ENCODE peak calls at places on chromosomes 4 and X, in nine cellular contexts. W, Z, C, Q, L, P, U, X and F are unnamed samples.
A peak's percentile ranks its signal among the peaks of the same experiment; 100 is the strongest.

GRCh38 chr4:37453004-37453360 is 208.4 kb downstream of the NWD2 start:
- DNase-seq in W (peak; percentile 24), Z (no peak), C (peak; percentile 92), Q (peak; percentile 63), L (no peak), P (peak; percentile 54), U (no peak), X (peak; percentile 92), F (no peak)

GRCh38 chr4:26223160-26223559 is 97.7 kb upstream of the RBPJ start:
- DNase-seq in W (no peak), Z (no peak), C (no peak), Q (peak; percentile 59), L (no peak), P (peak; percentile 72), U (no peak), X (peak; percentile 83), F (no peak)

GRCh38 chr4:168632246-168632832 is 135.5 kb downstream of the PALLD start:
- DNase-seq in W (no peak), Z (no peak), C (no peak), Q (peak; percentile 54), L (no peak), P (no peak), U (no peak), X (peak; percentile 57), F (no peak)

GRCh38 chr4:141499454-141499853 is 136.9 kb upstream of the IL15 start:
- DNase-seq in W (no peak), Z (no peak), C (no peak), Q (no peak), L (no peak), P (no peak), U (no peak), X (no peak), F (no peak)

GRCh38 chr4:114312349-114312748 is 286.3 kb upstream of the UGT8 start:
- DNase-seq in W (no peak), Z (no peak), C (peak; percentile 9), Q (no peak), L (no peak), P (no peak), U (no peak), X (no peak), F (no peak)

GRCh38 chr4:124111922-124112321 is 600.6 kb downstream of the ANKRD50 start:
- DNase-seq in W (no peak), Z (no peak), C (peak; percentile 68), Q (peak; percentile 76), L (no peak), P (peak; percentile 79), U (no peak), X (peak; percentile 83), F (no peak)

GRCh38 chr4:156929706-156930105 is 41.9 kb downstream of the PDGFC start:
- DNase-seq in W (no peak), Z (no peak), C (no peak), Q (no peak), L (no peak), P (peak; percentile 26), U (no peak), X (no peak), F (no peak)

GRCh38 chr4:6633091-6633906 is 7.2 kb upstream of the MRFAP1 start:
- DNase-seq in W (no peak), Z (no peak), C (peak; percentile 86), Q (no peak), L (no peak), P (no peak), U (no peak), X (no peak), F (no peak)

GRCh38 chr4:2116687-2117400 is 57.7 kb downstream of the NAT8L start:
- DNase-seq in W (no peak), Z (no peak), C (no peak), Q (no peak), L (no peak), P (no peak), U (no peak), X (no peak), F (no peak)

GRCh38 chr4:129545599-129546278 is 449.8 kb downstream of the C4orf33 start:
- DNase-seq in W (no peak), Z (no peak), C (no peak), Q (peak; percentile 31), L (peak; percentile 65), P (no peak), U (no peak), X (peak; percentile 5), F (no peak)

GRCh38 chr4:180058731-180059215 is 2184.4 kb upstream of the TENM3 start:
- DNase-seq in W (no peak), Z (no peak), C (peak; percentile 83), Q (peak; percentile 56), L (no peak), P (peak; percentile 7), U (no peak), X (peak; percentile 40), F (no peak)

GRCh38 chrX:119481218-119481875 is 13.1 kb downstream of the SLC25A5 start:
- DNase-seq in W (no peak), Z (no peak), C (no peak), Q (no peak), L (no peak), P (no peak), U (no peak), X (no peak), F (no peak)

GRCh38 chr4:152103181-152103901 is 342.5 kb upstream of the GATB start:
- DNase-seq in W (no peak), Z (no peak), C (no peak), Q (no peak), L (no peak), P (no peak), U (no peak), X (no peak), F (no peak)

GRCh38 chr4:8144359-8144758 is 14.3 kb downstream of the ABLIM2 start:
- DNase-seq in W (no peak), Z (no peak), C (peak; percentile 28), Q (no peak), L (no peak), P (no peak), U (no peak), X (no peak), F (no peak)

GRCh38 chr4:182089326-182089725 is 153.9 kb upstream of the TENM3 start:
- DNase-seq in W (no peak), Z (no peak), C (no peak), Q (no peak), L (no peak), P (no peak), U (no peak), X (no peak), F (no peak)

GRCh38 chrX:150334100-150334499 is 29.0 kb upstream of the MAMLD1 start:
- DNase-seq in W (no peak), Z (no peak), C (no peak), Q (no peak), L (no peak), P (no peak), U (no peak), X (no peak), F (no peak)

GRCh38 chr4:173450281-173450680 is 51.4 kb upstream of the SCRG1 start:
- DNase-seq in W (no peak), Z (no peak), C (no peak), Q (peak; percentile 34), L (no peak), P (no peak), U (no peak), X (no peak), F (no peak)

GRCh38 chrX:103678199-103678993 is 8.1 kb downstream of the MORF4L2 start:
- DNase-seq in W (no peak), Z (no peak), C (no peak), Q (peak; percentile 70), L (no peak), P (no peak), U (no peak), X (no peak), F (no peak)

GRCh38 chr4:100347241-100347640 is 157.0 kb upstream of the DDIT4L start:
- DNase-seq in W (no peak), Z (no peak), C (no peak), Q (no peak), L (no peak), P (no peak), U (no peak), X (no peak), F (no peak)

GRCh38 chrX:2677764-2678163 is 13.3 kb upstream of the CD99 start:
- DNase-seq in W (no peak), Z (no peak), C (no peak), Q (peak; percentile 97), L (peak; percentile 94), P (peak; percentile 96), U (no peak), X (peak; percentile 95), F (peak; percentile 89)

GRCh38 chr4:4922441-4922840 is 63.0 kb downstream of the MSX1 start:
- DNase-seq in W (no peak), Z (no peak), C (no peak), Q (no peak), L (no peak), P (no peak), U (no peak), X (no peak), F (no peak)

GRCh38 chrX:18995216-18995615 is 11.3 kb upstream of the PHKA2 start:
- DNase-seq in W (no peak), Z (no peak), C (no peak), Q (peak; percentile 79), L (no peak), P (peak; percentile 36), U (no peak), X (peak; percentile 51), F (no peak)

GRCh38 chrX:138006176-138006575 is 440.2 kb downstream of the ZIC3 start:
- DNase-seq in W (no peak), Z (no peak), C (no peak), Q (no peak), L (no peak), P (no peak), U (no peak), X (no peak), F (no peak)